ENCODE peak calls at places on chromosome 7, in eight cellular contexts. I is cerebellar cortex; F is adipocyte; T is PC-3; B is COR-L47; Z is KBM-7; V is stimulated activated CD8-positive, alpha-beta memory T cell treated with anti-CD3 and anti-CD28 coated beads, Interleukin-12 subunit alpha, Interleukin-12 subunit beta, amount 100 ng/mL, for 4 hours; R is hippocampal formation. C is an unnamed sample.

GRCh38 chr7:130758429-130759056 is 24.5 kb upstream of the KLF14 start:
- DNase-seq in R (no peak), Z (peak; percentile 65), B (peak; percentile 7), F (peak; percentile 82), I (peak; percentile 63), T (peak; percentile 67), V (no peak), C (peak; percentile 84)

GRCh38 chr7:117157121-117157870 is 165.6 kb downstream of the WNT2 start:
- DNase-seq in T (peak; percentile 93), R (peak; percentile 45), V (no peak), I (peak; percentile 91), Z (no peak), F (peak; percentile 91), B (no peak), C (peak; percentile 99)

GRCh38 chr7:140292438-140292837 is 105.9 kb downstream of the SLC37A3 start:
- DNase-seq in R (no peak), F (no peak), I (no peak), B (no peak), T (no peak), Z (no peak), V (no peak), C (no peak)

GRCh38 chr7:34143397-34143796 is 238.1 kb downstream of the BMPER start:
- DNase-seq in R (no peak), T (no peak), F (peak; percentile 93), V (no peak), B (no peak), I (no peak), Z (no peak), C (peak; percentile 83)

GRCh38 chr7:139328375-139328774 is 12.8 kb upstream of the FMC1 start:
- DNase-seq in T (peak; percentile 78), B (no peak), V (no peak), F (peak; percentile 70), I (no peak), Z (no peak), R (no peak), C (peak; percentile 86)

GRCh38 chr7:141993354-141993753 is 2.3 kb upstream of the MGAM start:
- DNase-seq in V (no peak), B (no peak), I (no peak), Z (no peak), F (no peak), R (no peak), T (no peak), C (no peak)

GRCh38 chr7:108246227-108246837 is 116.2 kb upstream of the LAMB4 start:
- DNase-seq in I (no peak), F (peak; percentile 80), R (no peak), Z (peak; percentile 26), T (peak; percentile 93), V (no peak), B (no peak), C (peak; percentile 98)

GRCh38 chr7:27764109-27764508 is 24.1 kb downstream of the TAX1BP1 start:
- DNase-seq in R (no peak), T (no peak), I (no peak), F (peak; percentile 13), Z (no peak), B (no peak), V (no peak), C (peak; percentile 12)